ENCODE peak calls at places on chromosomes 7 and 10, in four cellular contexts. K, P, D and E are unnamed samples.

GRCh38 chr7:78620931-78621330 is 822.4 kb downstream of the PHTF2 start:
- DNase-seq in D (no peak), P (no peak), K (no peak), E (no peak)

GRCh38 chr10:59894114-59894513 is 12.2 kb downstream of the CCDC6 start:
- DNase-seq in P (no peak), D (no peak), K (no peak), E (no peak)

GRCh38 chr10:102208311-102209035 is 17.6 kb upstream of the ELOVL3 start:
- DNase-seq in K (no peak), P (no peak), D (no peak), E (no peak)

GRCh38 chr10:86071145-86071544 is 295.4 kb downstream of the GRID1 start:
- DNase-seq in P (no peak), K (no peak), D (no peak), E (no peak)

GRCh38 chr10:48935141-48935540 is 4.5 kb downstream of the LRRC18 start:
- DNase-seq in P (no peak), D (no peak), K (no peak), E (no peak)

GRCh38 chr7:29099896-29100847 is 46.2 kb downstream of the CPVL start:
- DNase-seq in D (no peak), P (no peak), K (no peak), E (no peak)

GRCh38 chr7:109094-109493 is 83.3 kb upstream of the FAM20C start:
- DNase-seq in K (no peak), P (no peak), D (no peak), E (no peak)

GRCh38 chr10:3774018-3774813 is 10.8 kb downstream of the KLF6 start:
- DNase-seq in D (no peak), P (no peak), K (no peak), E (no peak)

GRCh38 chr7:20442951-20443350 is 112.3 kb downstream of the ITGB8 start:
- DNase-seq in D (no peak), K (no peak), P (no peak), E (no peak)

GRCh38 chr10:29807407-29807806 is 172.6 kb upstream of the SVIL start:
- DNase-seq in K (no peak), D (no peak), P (no peak), E (no peak)

GRCh38 chr7:152522551-152522950 is 86.7 kb upstream of the KMT2C start:
- DNase-seq in K (peak), P (no peak), D (no peak), E (no peak)

GRCh38 chr7:2860627-2861133 is 16.6 kb upstream of the GNA12 start:
- DNase-seq in D (no peak), K (no peak), P (no peak), E (no peak)

GRCh38 chr10:29736325-29737208 is 101.8 kb upstream of the SVIL start:
- DNase-seq in D (no peak), K (no peak), P (no peak), E (peak)

GRCh38 chr10:125060851-125061556 is 99.4 kb downstream of the CTBP2 start:
- DNase-seq in K (peak), P (no peak), D (no peak), E (no peak)

GRCh38 chr7:74173491-74173865 is 678 bp upstream of the EIF4H start:
- DNase-seq in K (no peak), D (no peak), P (no peak), E (no peak)

GRCh38 chr7:140671966-140672365 is 779 bp upstream of the ADCK2 start:
- DNase-seq in K (no peak), P (no peak), D (no peak), E (no peak)

GRCh38 chr7:45598697-45599520 is 24.7 kb downstream of the ADCY1 start:
- DNase-seq in D (no peak), P (no peak), K (no peak), E (no peak)

GRCh38 chr10:63523015-63523414 is 1.8 kb downstream of the REEP3 start:
- DNase-seq in P (no peak), D (no peak), K (no peak), E (no peak)

GRCh38 chr7:44151679-44152355 is 10.7 kb upstream of the MYL7 start:
- DNase-seq in D (no peak), P (no peak), K (no peak), E (no peak)

GRCh38 chr10:100872034-100872791 is 40.5 kb upstream of the SLF2 start:
- DNase-seq in K (peak), P (no peak), D (peak), E (peak)

GRCh38 chr7:6465862-6466261 is 18.1 kb upstream of the DAGLB start:
- DNase-seq in K (no peak), D (no peak), P (no peak), E (no peak)

GRCh38 chr10:43250925-43251663 is 15.8 kb downstream of the RASGEF1A start:
- DNase-seq in P (no peak), K (no peak), D (no peak), E (no peak)

GRCh38 chr10:91798736-91799579 is 732 bp downstream of the TNKS2 start:
- DNase-seq in K (no peak), D (no peak), P (no peak), E (peak)

GRCh38 chr10:29554660-29555059 is 80.1 kb downstream of the SVIL start:
- DNase-seq in D (no peak), P (no peak), K (no peak), E (no peak)

GRCh38 chr10:48778193-48778857 is 93.7 kb downstream of the WDFY4 start:
- DNase-seq in K (no peak), P (no peak), D (no peak), E (no peak)

GRCh38 chr7:149179241-149179640 is 16.1 kb upstream of the ZNF282 start:
- DNase-seq in K (no peak), P (no peak), D (no peak), E (no peak)

GRCh38 chr7:101940830-101941229 is 123.4 kb downstream of the CUX1 start:
- DNase-seq in D (no peak), P (no peak), K (no peak), E (no peak)

GRCh38 chr10:34804306-34804705 is 10.8 kb downstream of the PARD3 start:
- DNase-seq in K (no peak), P (no peak), D (no peak), E (no peak)

GRCh38 chr7:28926871-28927597 is 31.1 kb downstream of the TRIL start:
- DNase-seq in D (peak), P (peak), K (peak), E (peak)

GRCh38 chr10:85557077-85557476 is 809.5 kb downstream of the GRID1 start:
- DNase-seq in P (no peak), D (no peak), K (peak), E (no peak)

GRCh38 chr7:38322461-38322860 is 49.0 kb upstream of the TARP start:
- DNase-seq in D (no peak), P (no peak), K (no peak), E (no peak)

GRCh38 chr10:88986549-88987242 is 3.9 kb upstream of the FAS start:
- DNase-seq in D (peak), K (no peak), P (no peak), E (no peak)

DNA sequence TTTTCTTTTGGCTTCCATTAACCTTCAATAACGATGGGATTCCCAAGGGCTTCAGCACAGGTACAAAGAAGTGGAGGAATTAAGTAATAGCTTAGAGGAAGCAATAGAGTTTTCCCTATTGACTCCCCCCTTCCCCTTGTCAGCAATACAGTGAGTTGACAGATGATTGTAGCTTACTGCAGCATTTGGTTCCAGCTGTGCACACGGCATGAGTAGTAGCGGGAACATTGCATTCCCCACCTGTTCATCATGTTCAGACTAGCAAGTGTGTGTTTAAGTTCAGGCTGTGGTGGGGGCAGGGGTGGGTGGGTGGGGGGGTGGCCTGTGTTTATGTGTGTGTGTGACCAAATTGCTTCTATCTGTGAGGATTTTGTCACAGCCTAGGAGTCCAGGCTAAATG is 4.6 kb upstream of the ADRA2A start:
- DNase-seq in K (no peak), P (no peak), D (no peak), E (no peak)
- TF ChIP-seq SPI1 in K (no peak), P (no peak), D (no peak), E (no peak)

DNA sequence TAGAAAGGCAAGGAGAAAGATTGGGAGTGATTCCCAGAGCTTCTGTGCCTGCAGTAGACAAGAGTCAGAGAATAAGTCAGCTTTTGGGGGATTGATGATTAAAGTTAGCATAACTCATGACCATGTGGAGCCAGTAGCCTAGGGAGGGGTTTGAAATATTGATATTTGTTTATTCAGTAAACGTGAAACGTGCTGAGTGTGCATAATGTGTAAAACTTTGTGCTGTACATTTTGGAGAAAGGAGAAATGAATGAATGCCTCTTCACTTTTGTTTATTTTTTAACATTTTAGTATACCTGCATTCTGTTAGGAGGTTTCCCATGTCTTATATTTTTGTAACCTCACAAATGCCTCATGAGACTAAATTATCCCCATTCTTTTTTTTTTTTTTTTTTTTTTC is 272.3 kb downstream of the SORCS3 start:
- DNase-seq in K (no peak), D (no peak), P (no peak), E (no peak)
- TF ChIP-seq SPI1 in K (no peak), D (no peak), P (no peak), E (no peak)

DNA sequence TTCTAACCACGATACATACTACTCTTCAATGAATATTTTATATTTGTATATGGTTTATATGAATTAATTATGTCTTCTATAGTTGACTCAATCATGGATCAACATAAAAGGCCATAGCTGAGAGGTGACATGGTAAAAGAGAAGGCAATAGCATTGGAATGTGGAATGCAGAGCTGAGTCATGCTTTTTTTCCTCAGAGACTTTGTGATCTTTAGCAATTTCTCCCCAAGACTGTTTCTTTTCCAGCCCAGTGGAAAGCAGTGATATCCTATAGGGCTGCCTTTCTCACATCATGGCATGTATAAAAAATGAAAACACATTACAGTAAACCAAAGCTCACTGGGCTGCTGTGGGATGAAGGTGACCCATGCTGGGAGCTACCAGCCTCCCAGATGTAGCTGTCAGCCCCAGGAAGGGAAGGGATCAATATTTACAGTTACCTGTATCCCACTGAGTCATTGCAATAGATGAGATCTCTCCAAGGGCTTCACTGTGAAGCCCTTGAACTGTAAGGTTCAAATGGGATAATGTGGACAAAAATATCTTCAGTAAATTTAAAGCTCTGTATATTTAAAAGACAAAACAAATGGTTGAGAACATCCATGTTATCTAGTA is 30.2 kb downstream of the SLC39A12 start:
- DNase-seq in D (no peak), K (no peak), P (no peak), E (no peak)
- TF ChIP-seq SPI1 in D (no peak), K (no peak), P (no peak), E (no peak)

DNA sequence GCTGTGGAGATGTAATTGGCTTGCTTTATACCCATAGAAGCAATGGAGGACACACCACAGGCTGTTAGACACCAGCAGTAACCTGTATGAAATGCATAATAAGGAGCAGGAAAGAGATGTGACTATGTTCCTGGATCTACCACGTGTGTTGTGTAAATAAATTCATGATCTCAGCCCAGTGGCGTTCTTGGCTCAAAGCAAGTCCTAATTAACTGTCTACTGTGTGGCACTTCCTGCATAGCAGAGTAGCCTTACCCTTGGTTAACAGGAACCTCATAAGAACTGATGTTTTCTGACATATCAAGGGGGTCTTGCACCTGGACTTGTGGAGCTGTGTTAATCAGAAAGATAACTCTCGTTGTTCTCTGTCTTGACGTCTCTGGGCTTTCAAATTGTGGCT is 25.7 kb upstream of the FAM180A start:
- DNase-seq in D (no peak), K (no peak), P (no peak), E (no peak)
- TF ChIP-seq SPI1 in D (no peak), K (no peak), P (no peak), E (no peak)

GRCh38 chr10:95291634-95292039 is 834 bp upstream of the PDLIM1 start:
- DNase-seq in P (no peak), K (no peak), D (no peak), E (no peak)

GRCh38 chr10:95297402-95297801 is 6.6 kb upstream of the PDLIM1 start:
- DNase-seq in P (no peak), D (peak), K (no peak), E (peak)

GRCh38 chr10:95296764-95297163 is 6.0 kb upstream of the PDLIM1 start:
- DNase-seq in D (no peak), P (no peak), K (no peak), E (no peak)

GRCh38 chr10:95290801-95291633 is at the start of gene PDLIM1:
- DNase-seq in P (no peak), D (peak), K (no peak), E (peak)

DNA sequence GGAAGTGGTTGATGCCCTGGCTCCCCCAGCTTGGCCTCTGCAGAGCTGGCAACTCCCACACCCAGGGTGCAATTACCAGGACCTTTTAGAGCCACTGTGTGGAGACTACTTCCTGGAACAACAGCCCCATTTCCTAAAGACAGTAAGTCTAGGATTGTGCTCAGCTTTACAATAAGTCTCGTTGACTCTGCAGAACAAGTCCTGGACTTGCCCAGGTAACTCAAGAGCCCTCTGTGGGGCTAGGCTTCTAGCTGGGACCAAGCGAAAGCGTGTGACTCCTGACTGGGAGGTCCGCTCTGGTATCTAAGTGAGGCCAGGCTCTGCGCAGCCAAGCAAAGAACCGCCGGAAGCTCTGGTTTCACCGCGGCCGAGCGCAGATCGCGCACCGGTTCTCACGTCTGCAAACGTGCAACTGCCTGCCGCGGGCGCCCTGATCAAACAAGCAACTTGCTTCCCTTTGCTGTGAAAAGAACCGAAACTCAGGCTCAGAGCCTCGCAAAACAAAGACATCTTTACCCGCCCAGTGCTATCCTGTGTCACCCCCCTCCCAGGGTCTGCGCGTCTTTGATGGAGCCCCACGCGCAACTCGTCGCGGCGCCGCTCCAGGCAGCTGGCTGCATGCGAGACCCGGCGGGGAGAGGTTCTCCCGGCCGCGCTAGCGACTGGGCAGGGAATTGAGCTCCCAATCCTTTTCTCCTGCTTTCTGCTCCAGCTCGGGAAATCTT is 4.4 kb upstream of the PDLIM1 start:
- DNase-seq in P (peak), D (peak), K (no peak), E (peak)
- TF ChIP-seq SPI1 in P (peak), D (no peak), K (no peak), E (peak)

DNA sequence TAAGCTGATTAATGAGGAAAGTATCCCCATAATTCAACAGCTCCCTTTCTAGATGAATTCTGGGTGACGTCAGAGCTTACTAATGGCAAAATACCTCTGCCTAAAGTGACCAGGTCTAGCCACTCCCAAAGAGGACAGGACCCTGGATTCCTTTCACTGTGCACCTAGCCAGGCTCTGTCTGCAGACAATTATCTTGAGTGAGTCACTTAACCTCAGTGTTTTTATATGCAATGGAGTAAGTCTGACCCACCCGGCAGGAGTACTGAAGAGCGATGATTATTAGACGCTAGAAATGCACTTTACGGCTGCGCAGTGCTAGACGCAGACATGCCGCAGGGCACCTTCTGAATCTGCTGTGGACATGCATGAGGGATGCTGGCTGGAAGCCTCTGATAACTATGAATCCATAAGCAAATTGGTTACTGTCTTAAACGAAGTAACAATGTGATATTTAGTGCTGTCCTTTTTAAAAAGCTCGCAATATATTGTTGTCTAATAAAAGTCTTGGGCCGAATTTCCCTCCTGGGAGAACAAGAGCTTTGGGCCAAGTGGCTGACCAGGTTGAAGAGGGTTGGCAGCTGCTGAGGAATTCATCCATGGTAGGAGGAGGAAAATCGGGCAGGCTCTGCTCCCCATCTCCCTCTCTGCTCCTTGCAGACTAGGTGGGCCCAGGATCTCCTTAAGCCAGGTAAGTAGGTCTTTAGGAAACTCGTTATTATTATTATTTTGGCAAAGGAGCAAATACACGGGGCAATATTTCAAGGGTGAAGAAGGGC is 4.6 kb upstream of the INPP5A start:
- DNase-seq in K (no peak), P (no peak), D (no peak), E (no peak)
- TF ChIP-seq SPI1 in K (no peak), P (no peak), D (no peak), E (no peak)